ENCODE peak calls at places on chromosomes 6 and 20, in ten cellular contexts. G, R, Y, S, U, J, P, Q, K and A are unnamed samples.

GRCh38 chr20:14711681-14712080 is 374.3 kb upstream of the FLRT3 start:
- DNase-seq in G (no peak), R (peak), Y (peak), S (no peak), U (no peak), J (no peak), P (no peak), Q (no peak), K (no peak), A (no peak)

GRCh38 chr20:14845199-14846160 is 508.1 kb upstream of the FLRT3 start:
- DNase-seq in G (no peak), R (no peak), Y (peak), S (no peak), U (no peak), J (no peak), P (no peak), Q (no peak), K (no peak), A (no peak)

GRCh38 chr6:51029576-51029975 is 210.9 kb downstream of the TFAP2B start:
- DNase-seq in G (no peak), R (no peak), Y (no peak), S (no peak), U (no peak), J (no peak), P (no peak), Q (no peak), K (no peak), A (no peak)

GRCh38 chr6:14875678-14876063 is 370.2 kb upstream of the JARID2 start:
- DNase-seq in G (no peak), R (no peak), Y (no peak), S (no peak), U (no peak), J (no peak), P (no peak), Q (peak), K (no peak), A (no peak)

GRCh38 chr6:29747688-29748250 is 24.5 kb downstream of the HLA-F start:
- DNase-seq in G (no peak), R (no peak), Y (no peak), S (no peak), U (no peak), J (no peak), P (no peak), Q (no peak), K (no peak), A (no peak)

GRCh38 chr20:6870559-6870958 is 103.1 kb downstream of the BMP2 start:
- DNase-seq in G (no peak), R (no peak), Y (peak), S (no peak), U (no peak), J (no peak), P (no peak), Q (no peak), K (no peak), A (no peak)

GRCh38 chr6:74549746-74550145 is 656.1 kb downstream of the COL12A1 start:
- DNase-seq in G (no peak), R (no peak), Y (no peak), S (no peak), U (no peak), J (no peak), P (no peak), Q (no peak), K (no peak), A (no peak)

GRCh38 chr6:149212892-149213786 is 104.4 kb upstream of the TAB2 start:
- DNase-seq in G (no peak), R (no peak), Y (no peak), S (no peak), U (no peak), J (no peak), P (peak), Q (no peak), K (no peak), A (no peak)

GRCh38 chr6:86107985-86108384 is 465.3 kb upstream of the SYNCRIP start:
- DNase-seq in G (no peak), R (no peak), Y (no peak), S (no peak), U (no peak), J (no peak), P (no peak), Q (no peak), K (no peak), A (no peak)

GRCh38 chr6:27370391-27370790 is 18.2 kb upstream of the ZNF391 start:
- DNase-seq in G (no peak), R (no peak), Y (no peak), S (no peak), U (no peak), J (no peak), P (peak), Q (no peak), K (no peak), A (no peak)

GRCh38 chr20:60210779-60211617 is 252.8 kb downstream of the CDH26 start:
- DNase-seq in G (peak), R (peak), Y (peak), S (peak), U (peak), J (peak), P (peak), Q (peak), K (peak), A (peak)

GRCh38 chr6:43937236-43938177 is 167.5 kb downstream of the VEGFA start:
- DNase-seq in G (no peak), R (peak), Y (no peak), S (no peak), U (no peak), J (no peak), P (no peak), Q (no peak), K (no peak), A (no peak)